ENCODE peak calls at places on chromosomes 1 and 21, in four cellular contexts. F is K562, I is HepG2, R is GM12878. X is an unnamed sample.

GRCh38 chr21:24941316-24942185 is 665.7 kb downstream of the MRPL39 start:
- DNase-seq in R (no peak), F (no peak), I (no peak), X (no peak)

GRCh38 chr1:204359474-204360255 is at the start of gene PLEKHA6:
- DNase-seq in F (peak), R (no peak), I (no peak), X (no peak)

GRCh38 chr21:15060776-15061175 is 4.0 kb downstream of the NRIP1 start:
- DNase-seq in R (no peak), F (peak), I (no peak), X (no peak)

GRCh38 chr1:7755448-7755847 is 15.6 kb upstream of the VAMP3 start:
- DNase-seq in I (peak), F (peak), R (no peak), X (no peak)

GRCh38 chr1:165116732-165117131 is 239.8 kb downstream of the LMX1A start:
- DNase-seq in R (no peak), F (no peak), I (no peak), X (no peak)

GRCh38 chr1:23337869-23338268 is 6.2 kb downstream of the HNRNPR start:
- DNase-seq in I (no peak), R (no peak), F (no peak), X (no peak)

GRCh38 chr1:21764615-21765423 is 18.1 kb downstream of the USP48 start:
- DNase-seq in F (peak), I (no peak), R (no peak), X (no peak)

GRCh38 chr1:7281821-7282220 is 489.3 kb upstream of the VAMP3 start:
- DNase-seq in R (no peak), I (no peak), F (no peak), X (no peak)

GRCh38 chr1:22712502-22713271 is 2.0 kb downstream of the EPHB2 start:
- DNase-seq in R (no peak), I (no peak), F (no peak), X (no peak)

GRCh38 chr1:244796719-244797406 is 38.6 kb upstream of the COX20 start:
- DNase-seq in F (peak), R (no peak), I (peak), X (peak)

GRCh38 chr1:88401283-88401682 is 282.8 kb upstream of the PKN2 start:
- DNase-seq in F (no peak), I (no peak), R (peak), X (no peak)

GRCh38 chr1:180593382-180593781 is 34.6 kb downstream of the OVAAL start:
- DNase-seq in R (no peak), I (no peak), F (no peak), X (no peak)

GRCh38 chr1:3775498-3776230 is 3.1 kb downstream of the SMIM1 start:
- DNase-seq in R (no peak), I (peak), F (peak), X (peak)

GRCh38 chr1:113390871-113391642 is 742 bp downstream of the MAGI3 start:
- DNase-seq in F (peak), I (no peak), R (no peak), X (peak)

GRCh38 chr1:84688461-84689061 is 1.7 kb downstream of the SSX2IP start:
- DNase-seq in R (no peak), F (peak), I (no peak), X (no peak)
- TF ChIP-seq NR2C2 in R (no peak), F (no peak), I (no peak), X (no peak)

GRCh38 chr1:200041337-200042118 is 14.0 kb downstream of the NR5A2 start:
- DNase-seq in I (no peak), F (no peak), R (no peak), X (peak)

GRCh38 chr1:200043330-200043668 is 15.8 kb downstream of the NR5A2 start:
- DNase-seq in F (no peak), R (no peak), I (no peak), X (no peak)

GRCh38 chr1:200040516-200041138 is 13.1 kb downstream of the NR5A2 start:
- DNase-seq in F (no peak), I (peak), R (no peak), X (peak)

GRCh38 chr1:200042119-200042436 is 14.6 kb downstream of the NR5A2 start:
- DNase-seq in R (no peak), F (no peak), I (no peak), X (no peak)

GRCh38 chr1:200042437-200043329 is 15.2 kb downstream of the NR5A2 start:
- DNase-seq in R (no peak), F (no peak), I (no peak), X (no peak)
- TF ChIP-seq NR2C2 in R (no peak), F (no peak), I (no peak), X (no peak)

GRCh38 chr1:47436979-47437517 is 796 bp upstream of the FOXD2 start:
- DNase-seq in I (no peak), F (peak), R (no peak), X (no peak)

GRCh38 chr1:47439151-47440051 is 1.6 kb downstream of the FOXD2 start:
- DNase-seq in R (no peak), I (no peak), F (no peak), X (no peak)

GRCh38 chr1:47437518-47438320 is at the start of gene FOXD2:
- DNase-seq in F (peak), R (peak), I (peak), X (peak)

GRCh38 chr1:47440052-47440848 is 2.4 kb downstream of the FOXD2 start:
- DNase-seq in R (no peak), I (no peak), F (no peak), X (no peak)

DNA sequence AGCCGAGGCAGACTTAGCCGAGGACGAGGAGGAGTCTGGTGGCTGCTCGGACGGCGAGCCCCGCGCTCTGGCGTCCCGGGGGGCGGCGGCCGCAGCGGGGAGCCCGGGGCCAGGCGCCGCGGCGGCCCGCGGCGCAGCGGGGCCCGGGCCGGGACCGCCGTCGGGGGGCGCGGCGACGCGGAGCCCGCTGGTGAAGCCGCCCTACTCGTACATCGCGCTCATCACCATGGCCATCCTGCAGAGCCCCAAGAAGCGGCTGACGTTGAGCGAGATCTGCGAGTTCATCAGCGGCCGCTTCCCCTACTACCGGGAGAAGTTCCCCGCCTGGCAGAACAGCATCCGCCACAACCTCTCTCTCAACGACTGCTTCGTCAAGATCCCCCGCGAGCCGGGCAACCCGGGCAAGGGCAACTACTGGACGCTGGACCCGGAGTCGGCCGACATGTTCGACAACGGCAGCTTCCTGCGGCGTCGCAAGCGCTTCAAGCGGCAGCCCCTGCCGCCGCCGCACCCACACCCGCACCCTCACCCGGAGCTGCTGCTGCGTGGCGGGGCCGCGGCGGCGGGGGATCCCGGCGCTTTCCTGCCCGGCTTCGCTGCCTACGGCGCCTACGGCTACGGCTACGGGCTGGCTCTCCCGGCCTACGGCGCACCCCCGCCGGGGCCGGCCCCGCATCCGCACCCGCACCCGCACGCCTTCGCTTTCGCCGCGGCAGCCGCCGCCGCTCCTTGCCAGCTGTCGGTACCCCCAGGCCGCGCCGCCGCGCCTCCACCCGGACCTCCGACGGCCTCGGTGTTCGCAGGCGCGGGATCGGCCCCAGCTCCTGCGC is 692 bp downstream of the FOXD2 start:
- DNase-seq in R (no peak), I (no peak), F (no peak), X (no peak)
- TF ChIP-seq NR2C2 in R (no peak), I (no peak), F (no peak), X (no peak)

GRCh38 chr21:41598561-41599511 is 90.9 kb upstream of the TMPRSS2 start:
- DNase-seq in R (no peak), F (no peak), I (no peak), X (no peak)
- TF ChIP-seq NR2C2 in R (no peak), F (no peak), I (no peak), X (no peak)

GRCh38 chr1:39354572-39354971 is 136.9 kb upstream of the BMP8A start:
- DNase-seq in R (no peak), I (no peak), F (no peak), X (no peak)

GRCh38 chr1:39358491-39358890 is 132.9 kb upstream of the BMP8A start:
- DNase-seq in I (no peak), F (no peak), R (no peak), X (no peak)

GRCh38 chr1:39348278-39348677 is 143.2 kb upstream of the BMP8A start:
- DNase-seq in F (no peak), I (no peak), R (no peak), X (no peak)

DNA sequence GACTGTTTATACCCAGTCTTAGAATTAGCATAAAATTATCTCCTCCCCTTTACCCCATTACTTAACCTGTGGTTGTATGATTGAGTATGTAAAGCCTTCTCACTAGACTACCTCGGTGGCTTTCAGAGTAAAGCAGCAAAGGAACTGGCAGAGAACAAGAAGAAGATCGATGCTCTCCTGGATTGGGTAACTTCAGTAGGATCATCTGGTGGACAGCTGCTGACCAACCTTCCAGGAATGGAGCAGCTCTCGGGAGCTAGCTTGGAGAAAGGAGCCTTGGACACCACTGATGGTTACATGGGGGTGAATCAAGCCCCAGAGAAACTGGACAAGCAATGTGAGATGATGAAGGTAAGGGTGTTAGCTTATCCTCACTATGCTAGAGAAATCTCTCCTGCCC is 138.6 kb upstream of the BMP8A start:
- DNase-seq in I (no peak), R (no peak), F (no peak), X (no peak)
- TF ChIP-seq NR2C2 in I (no peak), R (no peak), F (no peak), X (no peak)

GRCh38 chr1:207284209-207284892 is 37.1 kb upstream of the CD55 start:
- DNase-seq in I (no peak), R (no peak), F (no peak), X (no peak)
- TF ChIP-seq NR2C2 in I (no peak), R (no peak), F (no peak), X (no peak)

GRCh38 chr1:34164510-34165381 is at the start of gene CSMD2:
- DNase-seq in R (no peak), I (no peak), F (no peak), X (peak)
- TF ChIP-seq NR2C2 in R (no peak), I (no peak), F (no peak), X (no peak)

DNA sequence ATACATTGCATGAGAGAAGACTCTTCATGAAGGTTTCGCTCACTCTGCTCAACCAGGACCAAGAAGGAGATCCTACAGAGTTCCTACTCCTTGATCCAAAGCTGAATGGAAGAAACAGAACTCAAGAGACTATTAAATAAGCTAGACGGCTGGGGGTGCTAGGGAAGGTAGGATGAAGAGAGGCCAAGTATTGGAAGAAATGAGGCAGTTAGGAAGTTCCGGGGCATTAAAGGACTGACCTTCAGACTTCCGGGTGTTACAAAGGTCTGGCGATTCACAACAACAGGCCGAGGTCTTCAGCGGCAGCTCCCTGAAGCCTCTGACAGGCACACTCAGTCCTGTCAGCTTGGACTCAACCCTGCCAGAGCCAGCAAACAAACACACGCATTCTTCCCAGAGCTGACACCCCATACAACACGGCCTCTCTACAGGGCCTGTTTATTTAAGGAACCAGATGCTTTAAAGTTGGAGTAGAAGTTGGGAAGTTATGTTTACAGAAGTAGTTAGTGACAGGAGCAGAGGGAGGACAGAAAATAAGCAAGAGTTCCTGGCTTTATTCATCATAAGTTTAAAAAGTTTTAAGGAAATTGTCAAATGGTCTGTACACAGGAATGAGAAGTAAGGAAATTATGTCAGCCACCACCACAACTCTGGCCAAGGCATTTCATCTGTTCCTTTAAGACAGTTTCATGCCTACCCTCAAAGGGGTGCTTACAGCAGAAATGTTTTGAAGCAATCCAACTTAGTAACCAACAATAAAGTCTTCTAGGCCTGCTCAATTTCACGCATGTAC is 4.7 kb downstream of the SORT1 start:
- DNase-seq in F (peak), I (peak), R (no peak), X (no peak)
- TF ChIP-seq NR2C2 in F (peak), I (peak), R (no peak), X (no peak)

GRCh38 chr1:78716186-78716585 is 66.6 kb downstream of the IFI44 start:
- DNase-seq in I (no peak), F (no peak), R (no peak), X (no peak)

GRCh38 chr1:78712467-78712866 is 62.8 kb downstream of the IFI44 start:
- DNase-seq in I (no peak), R (no peak), F (no peak), X (no peak)

GRCh38 chr1:78718566-78718965 is 68.9 kb downstream of the IFI44 start:
- DNase-seq in F (no peak), R (no peak), I (no peak), X (no peak)

GRCh38 chr1:78713249-78713648 is 63.6 kb downstream of the IFI44 start:
- DNase-seq in F (no peak), I (no peak), R (no peak), X (no peak)

DNA sequence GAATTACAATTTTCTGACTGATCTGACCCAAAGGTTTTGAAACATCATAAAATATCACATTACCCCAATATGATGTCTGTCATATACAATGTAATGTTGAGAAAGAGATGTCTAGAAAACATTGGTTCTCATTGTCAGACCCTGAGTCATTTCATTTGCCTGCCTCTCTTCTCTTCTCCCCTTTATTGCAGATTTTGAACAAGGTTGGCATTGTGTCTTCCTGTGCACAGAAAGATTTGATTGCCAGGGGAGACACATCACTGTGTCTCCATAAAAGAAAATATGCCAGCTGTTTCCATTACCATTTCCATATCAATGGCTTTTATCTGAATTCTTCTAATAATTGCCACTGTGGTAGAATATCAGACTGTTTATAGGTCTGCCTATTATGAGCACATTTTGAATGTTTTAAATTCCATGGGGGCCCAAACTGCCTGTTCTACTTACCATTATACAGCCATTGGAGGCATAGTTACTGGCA is 65.6 kb downstream of the IFI44 start:
- DNase-seq in I (no peak), F (no peak), R (no peak), X (no peak)
- TF ChIP-seq NR2C2 in I (no peak), F (no peak), R (no peak), X (no peak)

GRCh38 chr1:68015369-68015768 is 35.1 kb downstream of the DIRAS3 start:
- DNase-seq in R (no peak), F (no peak), I (no peak), X (no peak)
- TF ChIP-seq NR2C2 in R (no peak), F (no peak), I (no peak), X (no peak)